ENCODE peak calls at places on chromosome 6, in six cellular contexts. G, H, C, Y, X and N are unnamed samples.

GRCh38 chr6:44297063-44298038 is 15.8 kb downstream of the AARS2 start:
- DNase-seq in G (peak), H (no peak), C (peak), Y (peak), X (no peak), N (no peak)

GRCh38 chr6:33297406-33297955 is 1.3 kb downstream of the RGL2 start:
- DNase-seq in G (peak), H (no peak), C (peak), Y (peak), X (no peak), N (peak)

GRCh38 chr6:86938814-86939213 is 1.5 kb downstream of the HTR1E start:
- DNase-seq in G (no peak), H (no peak), C (no peak), Y (no peak), X (no peak), N (no peak)

GRCh38 chr6:169898788-169899480 is 147.5 kb downstream of the ERMARD start:
- DNase-seq in G (no peak), H (no peak), C (no peak), Y (peak), X (no peak), N (no peak)

GRCh38 chr6:119259027-119259426 is 90.5 kb downstream of the MAN1A1 start:
- DNase-seq in G (no peak), H (peak), C (no peak), Y (peak), X (no peak), N (no peak)

GRCh38 chr6:56335733-56336132 is 88.4 kb upstream of the COL21A1 start:
- DNase-seq in G (no peak), H (no peak), C (no peak), Y (no peak), X (no peak), N (no peak)

GRCh38 chr6:26028212-26028752 is 58.9 kb upstream of the HFE start:
- DNase-seq in G (no peak), H (no peak), C (no peak), Y (no peak), X (no peak), N (no peak)

GRCh38 chr6:108998460-108998859 is 96.2 kb downstream of the SESN1 start:
- DNase-seq in G (no peak), H (no peak), C (no peak), Y (no peak), X (no peak), N (no peak)

GRCh38 chr6:144657691-144658090 is 372.6 kb downstream of the UTRN start:
- DNase-seq in G (no peak), H (no peak), C (no peak), Y (no peak), X (no peak), N (no peak)

GRCh38 chr6:138550346-138550767 is 51.1 kb upstream of the NHSL1 start:
- DNase-seq in G (no peak), H (peak), C (no peak), Y (no peak), X (no peak), N (no peak)

GRCh38 chr6:56689114-56689513 is 46.4 kb upstream of the DST start:
- DNase-seq in G (no peak), H (no peak), C (no peak), Y (no peak), X (no peak), N (no peak)

GRCh38 chr6:45427632-45428031 is 49.9 kb upstream of the SUPT3H start:
- DNase-seq in G (no peak), H (no peak), C (no peak), Y (no peak), X (no peak), N (no peak)

GRCh38 chr6:131013495-131013894 is 49.5 kb downstream of the EPB41L2 start:
- DNase-seq in G (no peak), H (no peak), C (no peak), Y (no peak), X (no peak), N (no peak)

GRCh38 chr6:45483021-45483420 is 105.3 kb upstream of the SUPT3H start:
- DNase-seq in G (no peak), H (no peak), C (no peak), Y (no peak), X (no peak), N (no peak)

GRCh38 chr6:35585688-35586087 is 73.0 kb upstream of the TULP1 start:
- DNase-seq in G (no peak), H (no peak), C (no peak), Y (no peak), X (no peak), N (no peak)

GRCh38 chr6:45054610-45055009 is 273.5 kb upstream of the RUNX2 start:
- DNase-seq in G (no peak), H (no peak), C (no peak), Y (no peak), X (no peak), N (no peak)

GRCh38 chr6:107264357-107264831 is 149.1 kb upstream of the BEND3 start:
- DNase-seq in G (no peak), H (peak), C (no peak), Y (no peak), X (no peak), N (no peak)

GRCh38 chr6:45783716-45784115 is 231.9 kb downstream of the CLIC5 start:
- DNase-seq in G (no peak), H (no peak), C (no peak), Y (peak), X (no peak), N (no peak)

GRCh38 chr6:143372199-143372882 is 78.2 kb downstream of the ADAT2 start:
- DNase-seq in G (no peak), H (no peak), C (no peak), Y (no peak), X (no peak), N (no peak)

GRCh38 chr6:138157986-138158638 is 3.6 kb upstream of the ARFGEF3 start:
- DNase-seq in G (no peak), H (no peak), C (no peak), Y (no peak), X (no peak), N (no peak)

GRCh38 chr6:34298941-34299340 is 50.1 kb upstream of the SMIM29 start:
- DNase-seq in G (no peak), H (no peak), C (no peak), Y (no peak), X (no peak), N (no peak)

GRCh38 chr6:127951172-127951995 is 50.5 kb upstream of the THEMIS start:
- DNase-seq in G (no peak), H (no peak), C (no peak), Y (no peak), X (peak), N (no peak)

GRCh38 chr6:161274488-161274858 is 612 bp upstream of the AGPAT4 start:
- DNase-seq in G (no peak), H (no peak), C (no peak), Y (no peak), X (no peak), N (no peak)

GRCh38 chr6:145148392-145149175 is 586.7 kb downstream of the EPM2A start:
- DNase-seq in G (no peak), H (peak), C (no peak), Y (no peak), X (peak), N (no peak)

GRCh38 chr6:33888183-33888582 is 84.4 kb upstream of the MLN start:
- DNase-seq in G (no peak), H (no peak), C (no peak), Y (no peak), X (no peak), N (no peak)

GRCh38 chr6:133956413-133957049 is 3.5 kb downstream of the TBPL1 start:
- DNase-seq in G (no peak), H (no peak), C (no peak), Y (peak), X (no peak), N (no peak)

DNA sequence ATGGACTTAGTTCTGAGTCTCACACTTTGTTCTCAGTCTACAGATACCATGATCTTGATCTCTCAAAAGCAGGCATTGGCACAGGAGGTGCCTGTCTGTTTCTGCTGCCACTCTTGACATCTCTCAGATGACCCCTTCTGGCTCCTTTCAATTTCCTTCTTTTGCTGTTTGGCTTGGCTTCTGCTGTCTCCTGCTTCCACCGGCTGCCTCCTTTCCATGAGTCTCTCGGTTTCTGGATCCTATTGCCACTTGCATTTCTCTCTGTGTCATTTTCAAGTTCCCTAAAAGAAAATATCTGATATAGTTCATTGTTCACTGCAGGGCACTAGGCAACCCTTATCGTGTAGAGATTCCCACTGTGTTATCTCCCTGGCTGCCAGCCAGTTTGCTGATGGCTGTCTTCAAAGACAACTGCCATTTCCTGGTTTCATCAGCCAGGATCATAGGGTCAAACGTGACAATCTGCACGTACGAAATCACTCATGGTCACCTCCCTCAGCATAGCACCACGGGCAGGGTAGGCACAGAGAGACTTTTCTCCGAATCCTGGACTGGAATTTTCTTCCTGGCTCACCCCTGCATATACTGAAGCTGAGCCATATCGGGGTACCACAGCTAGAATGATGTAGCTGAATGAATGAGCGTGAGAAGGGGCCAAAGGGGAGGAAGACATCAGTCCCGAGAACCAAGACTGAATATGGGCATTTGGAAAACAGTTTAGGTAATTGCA is 144.6 kb upstream of the TMEM170B start:
- DNase-seq in G (no peak), H (peak), C (no peak), Y (peak), X (no peak), N (no peak)
- TF ChIP-seq POLR2AphosphoS5 in G (no peak), H (peak), C (no peak), Y (no peak), X (no peak), N (no peak)

GRCh38 chr6:28634406-28634757 is 108.7 kb downstream of the GPX5 start:
- DNase-seq in G (no peak), H (no peak), C (no peak), Y (no peak), X (no peak), N (no peak)

GRCh38 chr6:28632326-28632851 is 106.7 kb downstream of the GPX5 start:
- DNase-seq in G (no peak), H (peak), C (no peak), Y (no peak), X (no peak), N (no peak)

GRCh38 chr6:28633445-28634215 is 107.9 kb downstream of the GPX5 start:
- DNase-seq in G (no peak), H (no peak), C (no peak), Y (no peak), X (no peak), N (no peak)

GRCh38 chr6:28635547-28636158 is 110.0 kb downstream of the GPX5 start:
- DNase-seq in G (no peak), H (no peak), C (no peak), Y (no peak), X (no peak), N (no peak)

DNA sequence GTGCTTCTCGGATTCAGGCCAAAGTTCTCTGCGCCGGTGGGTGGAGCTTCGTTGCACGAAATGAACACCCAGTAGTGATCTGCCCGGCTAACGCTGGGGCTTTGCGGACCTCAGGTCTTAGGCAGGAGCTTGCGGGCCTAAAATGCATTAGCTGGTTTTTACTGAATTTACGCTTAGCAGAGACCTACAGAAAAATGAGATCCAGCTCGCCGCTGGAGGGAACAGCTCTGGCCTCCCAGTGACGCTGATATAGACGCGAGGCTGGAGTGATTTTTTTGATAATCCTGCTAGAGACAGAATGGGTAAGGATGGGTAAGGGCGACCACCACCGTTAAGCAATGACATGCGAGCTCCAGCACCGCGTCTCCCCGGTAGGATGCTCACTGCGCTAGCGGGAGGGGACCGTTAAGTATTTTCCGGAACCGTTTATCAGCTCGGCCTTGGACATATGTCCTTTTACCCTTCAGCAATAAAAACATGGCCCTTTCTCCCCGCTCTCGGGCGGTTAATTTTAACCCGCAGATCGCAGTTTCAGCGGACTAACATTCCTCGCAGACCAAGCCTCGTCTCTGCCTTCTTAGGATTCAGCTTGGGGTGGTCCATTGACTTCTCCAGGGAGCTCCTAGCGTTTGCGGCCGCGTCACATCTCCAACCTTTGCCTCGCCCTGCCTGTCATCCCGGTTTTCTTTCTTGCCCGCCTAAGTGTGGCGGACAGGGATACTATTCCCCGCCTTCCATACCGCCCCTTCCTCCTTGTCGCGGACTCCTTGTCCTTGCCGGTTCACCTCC is 109.3 kb downstream of the GPX5 start:
- DNase-seq in G (no peak), H (peak), C (peak), Y (no peak), X (no peak), N (no peak)
- TF ChIP-seq POLR2A in G (no peak), H (no peak), C (no peak), Y (no peak), X (no peak), N (no peak)

GRCh38 chr6:167759912-167760311 is 66.8 kb upstream of the AFDN start:
- DNase-seq in G (no peak), H (no peak), C (no peak), Y (no peak), X (no peak), N (no peak)
- TF ChIP-seq TAF1 in G (no peak), H (no peak), C (no peak), Y (no peak), X (no peak), N (no peak)

GRCh38 chr6:43221046-43221773 is 8.1 kb downstream of the DNPH1 start:
- DNase-seq in G (no peak), H (no peak), C (no peak), Y (no peak), X (no peak), N (no peak)

GRCh38 chr6:43221774-43222101 is 7.5 kb downstream of the DNPH1 start:
- DNase-seq in G (no peak), H (no peak), C (no peak), Y (no peak), X (no peak), N (no peak)

GRCh38 chr6:43222418-43223059 is 6.7 kb downstream of the DNPH1 start:
- DNase-seq in G (no peak), H (no peak), C (no peak), Y (no peak), X (no peak), N (no peak)

GRCh38 chr6:43220439-43220951 is 8.8 kb downstream of the DNPH1 start:
- DNase-seq in G (no peak), H (no peak), C (no peak), Y (no peak), X (no peak), N (no peak)

DNA sequence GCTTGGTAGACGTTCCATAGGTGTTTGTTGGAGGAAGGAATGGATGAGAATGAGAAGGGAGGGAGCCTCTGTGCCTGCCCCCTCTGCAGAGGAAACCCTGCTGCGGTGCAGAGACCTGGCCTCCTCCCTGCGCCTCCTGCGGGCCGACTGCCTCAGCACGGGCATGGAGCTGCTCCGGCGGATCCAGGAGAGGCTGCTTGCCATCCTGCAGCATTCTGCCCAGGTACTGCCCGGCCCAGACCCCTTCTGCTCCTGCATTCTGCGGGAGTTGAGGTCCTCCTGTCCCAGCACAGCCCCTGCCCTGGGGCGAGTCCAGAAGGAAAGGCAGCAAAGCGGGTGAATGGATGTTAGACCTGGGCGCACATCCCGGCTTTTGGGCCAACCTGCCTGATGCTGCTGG is 6.1 kb downstream of the DNPH1 start:
- DNase-seq in G (no peak), H (no peak), C (no peak), Y (no peak), X (no peak), N (no peak)
- TF ChIP-seq POLR2AphosphoS5 in G (no peak), H (no peak), C (no peak), Y (no peak), X (no peak), N (no peak)

GRCh38 chr6:17707371-17707651 is 586 bp upstream of the NUP153 start:
- DNase-seq in G (no peak), H (no peak), C (no peak), Y (peak), X (no peak), N (no peak)

GRCh38 chr6:17706580-17707370 is at the start of gene NUP153:
- DNase-seq in G (peak), H (peak), C (peak), Y (peak), X (peak), N (peak)

GRCh38 chr6:17705428-17705777 is 1.3 kb downstream of the NUP153 start:
- DNase-seq in G (no peak), H (peak), C (no peak), Y (peak), X (no peak), N (no peak)

GRCh38 chr6:17703256-17703694 is 3.5 kb downstream of the NUP153 start:
- DNase-seq in G (no peak), H (peak), C (no peak), Y (peak), X (no peak), N (no peak)

DNA sequence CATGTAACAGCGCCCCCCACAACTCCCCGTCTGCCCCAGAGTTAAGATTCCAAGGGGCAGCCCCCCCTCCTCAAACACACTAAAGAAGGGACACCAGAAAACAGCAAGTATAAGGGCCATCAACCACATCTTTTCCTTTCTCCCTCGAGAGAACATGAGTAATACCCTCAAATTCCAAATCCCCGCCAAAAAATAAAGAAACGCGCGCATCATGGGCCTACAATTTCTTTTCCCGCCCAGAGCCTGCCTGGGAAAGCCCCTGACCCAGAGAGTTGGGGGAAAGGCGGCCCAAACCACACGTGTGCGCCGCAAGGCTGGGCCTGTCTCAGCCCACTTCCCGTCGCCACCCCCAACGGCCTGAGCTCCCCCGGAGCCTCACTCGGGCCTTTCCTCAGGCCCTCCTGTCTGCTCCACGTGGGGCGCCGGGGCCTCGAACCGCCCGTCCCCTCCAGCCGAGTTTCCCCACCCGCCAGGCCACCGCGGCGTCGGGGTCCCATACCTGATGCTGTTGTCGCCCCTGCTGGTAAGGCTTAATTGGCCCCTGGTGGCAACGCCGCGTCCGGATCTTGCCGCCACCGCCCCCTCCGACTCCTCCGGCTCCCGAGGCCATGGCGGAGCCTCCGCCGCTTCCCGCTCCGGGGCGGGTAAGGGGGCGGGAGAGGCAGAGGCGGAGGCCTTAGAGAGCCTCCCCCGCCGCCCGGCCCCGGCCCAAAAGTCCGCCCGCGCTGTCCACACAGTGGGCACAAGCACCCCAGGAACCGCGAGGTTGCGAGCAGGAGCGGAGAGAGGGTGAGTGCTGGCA is 746 bp downstream of the NUP153 start:
- DNase-seq in G (peak), H (peak), C (peak), Y (peak), X (no peak), N (peak)
- TF ChIP-seq POLR2A in G (peak), H (peak), C (no peak), Y (peak), X (peak), N (peak)

GRCh38 chr6:14862845-14863244 is 383.0 kb upstream of the JARID2 start:
- DNase-seq in G (no peak), H (no peak), C (no peak), Y (no peak), X (no peak), N (no peak)

GRCh38 chr6:14867807-14868206 is 378.1 kb upstream of the JARID2 start:
- DNase-seq in G (no peak), H (no peak), C (no peak), Y (peak), X (no peak), N (no peak)

GRCh38 chr6:14861491-14861943 is 384.4 kb upstream of the JARID2 start:
- DNase-seq in G (no peak), H (no peak), C (peak), Y (peak), X (no peak), N (no peak)

GRCh38 chr6:14865609-14866100 is 380.2 kb upstream of the JARID2 start:
- DNase-seq in G (no peak), H (no peak), C (no peak), Y (peak), X (no peak), N (no peak)

GRCh38 chr6:14863896-14864850 is 381.7 kb upstream of the JARID2 start:
- DNase-seq in G (no peak), H (no peak), C (no peak), Y (peak), X (no peak), N (no peak)
- TF ChIP-seq TAF1 in G (no peak), H (no peak), C (no peak), Y (no peak), X (no peak), N (no peak)